ENCODE peak calls at places on chromosomes 5 and 9, in nine cellular contexts. F is activated CD8-positive, alpha-beta memory T cell treated with anti-CD3 and anti-CD28 coated beads for 4 hours; H is PC-9; K is activated T-cell treated with anti-CD3 and anti-CD28 coated beads, Interleukin-2, amount 50 U/mL, for 48 hours; U is stomach; E is endothelial cell; T is HTR-8/SVneo; W is left ventricle myocardium superior; P is GM04504. I is an unnamed sample.

GRCh38 chr9:129178983-129179382 is 922 bp upstream of the IER5L start:
- DNase-seq in K (no peak), E (peak; percentile 28), H (no peak), F (no peak), P (no peak), T (no peak), U (no peak), W (no peak), I (no peak)

GRCh38 chr9:133089271-133089671 is 27.5 kb downstream of the CEL start:
- DNase-seq in W (no peak), T (no peak), P (no peak), E (no peak), F (no peak), K (no peak), H (no peak), U (no peak), I (no peak)

GRCh38 chr5:102959055-102959454 is 160.9 kb downstream of the GIN1 start:
- DNase-seq in U (no peak), H (peak; percentile 64), W (no peak), T (peak; percentile 45), P (peak; percentile 84), F (no peak), K (no peak), E (no peak), I (no peak)

GRCh38 chr9:25702536-25702935 is 24.3 kb upstream of the TUSC1 start:
- DNase-seq in T (no peak), U (no peak), E (no peak), F (no peak), P (no peak), W (no peak), H (no peak), K (no peak), I (no peak)

GRCh38 chr9:12826924-12827655 is 52.3 kb downstream of the LURAP1L start:
- DNase-seq in H (no peak), P (no peak), W (no peak), F (no peak), T (no peak), E (no peak), U (no peak), K (no peak), I (no peak)

GRCh38 chr5:132840896-132841818 is 10.7 kb upstream of the SHROOM1 start:
- DNase-seq in F (no peak), P (no peak), H (peak; percentile 76), E (no peak), U (no peak), K (no peak), W (no peak), T (no peak), I (no peak)

GRCh38 chr5:136722086-136722485 is 356.7 kb upstream of the TRPC7 start:
- DNase-seq in K (no peak), F (no peak), U (no peak), E (no peak), W (no peak), T (no peak), P (no peak), H (no peak), I (no peak)

GRCh38 chr5:77230727-77231469 is 20.4 kb downstream of the PDE8B start:
- DNase-seq in P (no peak), U (no peak), W (no peak), E (no peak), K (no peak), H (no peak), F (no peak), T (no peak), I (no peak)

GRCh38 chr9:19934301-19934868 is 145.5 kb upstream of the SLC24A2 start:
- DNase-seq in T (no peak), E (peak; percentile 46), K (no peak), F (no peak), W (peak; percentile 59), U (peak; percentile 32), H (no peak), P (no peak), I (no peak)

GRCh38 chr9:88251903-88252302 is 113.6 kb upstream of the SPATA31C2 start:
- DNase-seq in K (no peak), F (no peak), U (no peak), T (no peak), H (no peak), P (no peak), E (no peak), W (no peak), I (no peak)

GRCh38 chr5:99034336-99034735 is 105.5 kb upstream of the CHD1 start:
- DNase-seq in E (no peak), K (no peak), T (no peak), U (peak; percentile 33), W (no peak), F (no peak), H (no peak), P (no peak), I (no peak)

GRCh38 chr9:32866292-32866691 is 83.0 kb downstream of the TMEM215 start:
- DNase-seq in W (no peak), H (no peak), P (no peak), F (no peak), T (no peak), K (peak; percentile 25), E (no peak), U (no peak), I (no peak)

GRCh38 chr5:171528865-171529264 is 109.4 kb downstream of the FGF18 start:
- DNase-seq in P (no peak), K (no peak), U (no peak), F (no peak), W (no peak), T (no peak), E (no peak), H (no peak), I (no peak)

GRCh38 chr5:96658272-96658671 is 3.9 kb upstream of the CAST start:
- DNase-seq in P (no peak), T (no peak), F (no peak), K (no peak), W (no peak), H (peak; percentile 40), E (no peak), U (no peak), I (no peak)

GRCh38 chr5:141850183-141850768 is 27.9 kb downstream of the PCDH1 start:
- DNase-seq in K (no peak), F (no peak), P (no peak), U (no peak), E (no peak), W (no peak), T (peak; percentile 74), H (no peak), I (no peak)

GRCh38 chr9:114906922-114907571 is 23.3 kb downstream of the TNFSF8 start:
- DNase-seq in H (no peak), U (no peak), K (no peak), E (peak; percentile 62), P (no peak), T (peak; percentile 37), W (no peak), F (no peak), I (no peak)

GRCh38 chr5:68479524-68479923 is 264.0 kb downstream of the PIK3R1 start:
- DNase-seq in K (no peak), F (no peak), W (peak; percentile 31), P (no peak), E (no peak), U (no peak), T (no peak), H (no peak), I (no peak)

I was measured in neural crest cell.